ENCODE peak calls at places on chromosomes 1 and 21, in five cellular contexts. H is GM12878, J is HCT116, W is HepG2, N is H1. O is an unnamed sample.

GRCh38 chr21:14453339-14453738 is 70.4 kb upstream of the HSPA13 start:
- DNase-seq in H (peak; percentile 96), J (no peak), W (no peak), N (no peak), O (no peak)

GRCh38 chr1:202281316-202282016 is 60.3 kb downstream of the UBE2T start:
- DNase-seq in H (no peak), J (no peak), W (no peak), N (no peak), O (no peak)

GRCh38 chr1:205531191-205532025 is 26.9 kb downstream of the CDK18 start:
- DNase-seq in H (no peak), J (no peak), W (no peak), N (no peak), O (no peak)

GRCh38 chr1:183227963-183228649 is 42.0 kb downstream of the LAMC2 start:
- DNase-seq in H (no peak), J (peak; percentile 26), W (peak; percentile 30), N (peak; percentile 88), O (peak; percentile 51)

GRCh38 chr1:192363177-192363576 is 46.4 kb downstream of the RGS21 start:
- DNase-seq in H (no peak), J (no peak), W (no peak), N (no peak), O (no peak)

GRCh38 chr1:94962745-94963265 is 35.9 kb upstream of the CNN3 start:
- DNase-seq in H (peak; percentile 64), J (no peak), W (peak; percentile 85), N (no peak), O (no peak)

GRCh38 chr1:150813028-150813707 is 5.1 kb upstream of the CTSK start:
- DNase-seq in H (no peak), J (peak; percentile 16), W (peak; percentile 36), N (no peak), O (peak; percentile 37)

GRCh38 chr1:44609412-44609767 is 64.9 kb downstream of the TMEM53 start:
- DNase-seq in H (no peak), J (peak; percentile 10), W (peak; percentile 28), N (peak; percentile 93), O (peak; percentile 87)

GRCh38 chr1:51214615-51215131 is 21.4 kb upstream of the RNF11 start:
- DNase-seq in H (no peak), J (no peak), W (no peak), N (no peak), O (no peak)

GRCh38 chr1:13759072-13759471 is 59.1 kb downstream of the PRDM2 start:
- DNase-seq in H (no peak), J (peak; percentile 68), W (no peak), N (no peak), O (no peak)

GRCh38 chr1:178066904-178067531 is 26.9 kb upstream of the RASAL2 start:
- DNase-seq in H (peak; percentile 44), J (no peak), W (no peak), N (no peak), O (no peak)

GRCh38 chr1:47894718-47895393 is 102.3 kb downstream of the TRABD2B start:
- DNase-seq in H (no peak), J (no peak), W (no peak), N (peak; percentile 55), O (no peak)

GRCh38 chr1:109975718-109976117 is 8.8 kb upstream of the AHCYL1 start:
- DNase-seq in H (no peak), J (no peak), W (peak; percentile 18), N (no peak), O (no peak)

GRCh38 chr1:232110281-232111090 is 483.9 kb downstream of the DISC1 start:
- DNase-seq in H (no peak), J (no peak), W (no peak), N (peak; percentile 87), O (no peak)

GRCh38 chr1:9996624-9997582 is at the start of gene RBP7:
- DNase-seq in H (no peak), J (no peak), W (no peak), N (peak; percentile 72), O (no peak)

GRCh38 chr21:25772680-25773079 is 37.9 kb downstream of the GABPA start:
- DNase-seq in H (no peak), J (no peak), W (no peak), N (no peak), O (no peak)

GRCh38 chr21:16829532-16829931 is 683.3 kb upstream of the CXADR start:
- DNase-seq in H (no peak), J (no peak), W (no peak), N (no peak), O (no peak)

GRCh38 chr1:88327391-88328267 is 356.4 kb upstream of the PKN2 start:
- DNase-seq in H (no peak), J (peak; percentile 76), W (peak; percentile 64), N (no peak), O (no peak)

GRCh38 chr1:12407050-12407961 is 177.5 kb downstream of the VPS13D start:
- DNase-seq in H (peak; percentile 9), J (peak; percentile 12), W (peak; percentile 56), N (no peak), O (peak; percentile 81)

GRCh38 chr1:207088161-207088560 is 499 bp upstream of the C4BPB start:
- DNase-seq in H (no peak), J (no peak), W (no peak), N (no peak), O (no peak)

GRCh38 chr1:152777510-152778137 is 2.7 kb downstream of the LCE1F start:
- DNase-seq in H (no peak), J (peak; percentile 28), W (peak; percentile 30), N (no peak), O (peak; percentile 38)

GRCh38 chr1:222904451-222904850 is 89.6 kb downstream of the DISP1 start:
- DNase-seq in H (no peak), J (no peak), W (no peak), N (no peak), O (no peak)

GRCh38 chr1:223331301-223331700 is 32.7 kb downstream of the SUSD4 start:
- DNase-seq in H (no peak), J (no peak), W (no peak), N (no peak), O (no peak)

GRCh38 chr21:32525282-32525681 is 60.0 kb downstream of the TCP10L start:
- DNase-seq in H (no peak), J (no peak), W (no peak), N (no peak), O (no peak)

GRCh38 chr21:41227357-41228005 is 59.5 kb downstream of the BACE2 start:
- DNase-seq in H (no peak), J (no peak), W (no peak), N (no peak), O (no peak)

GRCh38 chr1:172325562-172325961 is 94.9 kb upstream of the C1orf105 start:
- DNase-seq in H (no peak), J (peak; percentile 27), W (no peak), N (no peak), O (no peak)

DNA sequence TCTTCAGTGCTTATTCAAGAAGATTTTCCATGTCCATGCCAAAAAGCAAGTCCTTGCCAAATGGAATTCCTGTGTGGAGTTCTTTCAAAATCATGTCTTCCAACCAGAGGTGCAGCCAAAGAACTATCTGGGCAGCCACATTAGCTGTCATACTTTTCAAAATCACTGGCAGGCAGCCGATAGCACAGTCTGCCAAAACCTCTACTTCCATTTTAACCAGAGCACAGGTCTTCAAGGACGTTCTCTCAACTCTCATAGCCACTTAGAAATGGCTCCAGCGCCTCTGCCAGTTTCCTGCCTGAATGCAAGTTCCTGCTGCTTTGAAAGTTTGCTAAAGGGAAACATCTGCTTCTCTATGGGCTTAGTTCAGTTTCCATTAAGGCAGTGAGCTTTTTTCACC is 975.7 kb upstream of the ADGRL4 start:
- DNase-seq in H (no peak), J (no peak), W (no peak), N (no peak), O (no peak)
- TF ChIP-seq POLR2AphosphoS5 in H (no peak), J (no peak), W (no peak), N (no peak), O (no peak)

DNA sequence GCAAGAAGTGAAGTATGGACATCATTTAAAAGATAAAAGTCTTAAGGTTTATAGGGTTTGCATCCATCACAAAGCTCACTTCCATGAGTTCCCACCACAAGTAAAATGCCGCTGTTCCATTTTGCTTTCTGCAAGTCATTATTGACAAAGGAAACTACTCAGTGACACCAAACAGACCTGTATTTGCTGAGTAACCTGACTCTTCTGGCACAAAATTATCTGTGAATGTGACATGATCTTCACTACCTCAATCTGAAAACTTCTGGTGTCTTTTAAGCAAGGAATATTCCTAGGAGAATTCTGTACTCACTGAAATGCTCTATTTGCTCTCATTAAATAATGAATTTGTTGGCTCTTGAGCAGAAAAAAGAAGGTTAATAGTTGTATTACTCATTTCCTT is 1077.4 kb upstream of the ADGRL4 start:
- DNase-seq in H (no peak), J (no peak), W (peak; percentile 0), N (no peak), O (no peak)
- TF ChIP-seq ZNF274 in H (no peak), J (no peak), W (no peak), N (no peak), O (no peak)

DNA sequence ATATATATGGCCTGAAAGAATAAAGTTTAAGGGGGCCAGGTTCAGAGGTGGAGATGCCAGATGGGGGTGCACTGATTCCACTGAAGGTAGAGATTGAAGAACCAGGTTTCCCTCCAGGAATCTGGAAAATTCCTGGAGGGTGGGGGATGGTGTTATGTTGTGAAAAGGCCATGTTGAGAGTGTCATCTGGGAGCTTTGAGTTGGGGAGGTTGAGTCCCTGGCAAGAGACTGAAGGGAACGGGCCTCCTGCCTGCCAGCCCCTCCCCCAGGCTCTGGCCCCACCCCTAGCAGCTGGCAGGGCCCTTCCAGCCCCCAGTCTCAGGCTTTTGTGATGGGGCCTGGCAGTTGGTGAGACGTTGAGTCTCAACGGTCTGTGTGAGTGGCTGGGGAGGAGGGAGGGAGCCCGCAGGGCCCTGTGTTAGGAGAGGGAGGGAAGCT is 4.1 kb downstream of the PTPRU start:
- DNase-seq in H (no peak), J (no peak), W (no peak), N (peak; percentile 85), O (no peak)
- TF ChIP-seq POLR2AphosphoS5 in H (no peak), J (no peak), W (no peak), N (no peak), O (no peak)

GRCh38 chr1:29964718-29965533 is 728.6 kb downstream of the PTPRU start:
- DNase-seq in H (no peak), J (no peak), W (no peak), N (peak; percentile 31), O (no peak)
- TF ChIP-seq ZNF274 in H (no peak), J (no peak), W (no peak), N (no peak), O (no peak)

DNA sequence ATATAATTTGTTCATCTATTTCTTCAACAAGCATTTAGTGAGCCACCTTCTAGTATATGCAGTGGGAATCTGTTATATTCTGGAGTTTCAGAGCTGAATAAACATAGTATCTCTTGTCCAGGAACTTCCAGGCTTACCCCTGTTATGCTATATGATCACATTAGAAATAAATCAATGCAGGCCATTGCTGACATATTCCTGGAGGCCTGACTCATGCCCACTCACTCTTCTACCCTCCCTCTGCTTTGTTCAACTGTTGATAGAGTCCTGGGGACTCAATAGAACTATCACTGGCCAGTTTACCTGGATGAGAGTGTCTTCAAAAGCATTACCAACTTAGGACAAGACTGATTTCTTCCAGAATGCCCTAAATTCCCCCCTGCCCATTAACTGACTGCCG is 29.3 kb upstream of the SRSF10 start:
- DNase-seq in H (no peak), J (no peak), W (peak; percentile 76), N (no peak), O (no peak)
- TF ChIP-seq POLR2AphosphoS5 in H (no peak), J (no peak), W (no peak), N (no peak), O (no peak)

O was measured in K562.